ENCODE peak calls at places on chromosomes 13 and 19, in ten cellular contexts. One of them, this sample, is unnamed. For H3K36me3, the result is how much of the 10 kb centered on the place peaks cover.

GRCh38 chr19:49871349-49871985 is 4.1 kb upstream of the PNKP start:
- DNase-seq in left lung: no peak
- DNase-seq in right atrium auricular region: no peak
- DNase-seq in tibial nerve: no peak
- DNase-seq in CD8-positive, alpha-beta T cell: no peak
- DNase-seq in heart right ventricle: peak
- DNase-seq in vagina: no peak
- DNase-seq in endothelial cell of umbilical vein: no peak
- DNase-seq in tibial artery: no peak
- DNase-seq in uterus: no peak
- DNase-seq in this sample: no peak

GRCh38 chr19:47157455-47158321 is 27.1 kb downstream of the SAE1 start:
- DNase-seq in heart right ventricle: peak
- DNase-seq in tibial artery: peak
- DNase-seq in vagina: no peak
- DNase-seq in right atrium auricular region: peak
- DNase-seq in endothelial cell of umbilical vein: peak
- DNase-seq in uterus: peak
- DNase-seq in tibial nerve: no peak
- DNase-seq in CD8-positive, alpha-beta T cell: peak
- DNase-seq in left lung: peak
- DNase-seq in this sample: no peak

GRCh38 chr19:53951947-53952346 is 10.8 kb upstream of the CACNG8 start:
- DNase-seq in tibial artery: no peak
- DNase-seq in heart right ventricle: no peak
- DNase-seq in endothelial cell of umbilical vein: no peak
- DNase-seq in right atrium auricular region: no peak
- DNase-seq in vagina: no peak
- DNase-seq in left lung: no peak
- DNase-seq in tibial nerve: no peak
- DNase-seq in uterus: no peak
- DNase-seq in CD8-positive, alpha-beta T cell: no peak
- DNase-seq in this sample: no peak

GRCh38 chr19:40466219-40467006 is at the start of gene SPTBN4:
- DNase-seq in right atrium auricular region: no peak
- DNase-seq in endothelial cell of umbilical vein: no peak
- DNase-seq in tibial artery: peak
- DNase-seq in left lung: peak
- DNase-seq in uterus: peak
- DNase-seq in tibial nerve: peak
- DNase-seq in vagina: no peak
- DNase-seq in heart right ventricle: peak
- DNase-seq in CD8-positive, alpha-beta T cell: peak
- DNase-seq in this sample: peak

GRCh38 chr19:2561895-2562294 is 86.0 kb downstream of the GADD45B start:
- DNase-seq in uterus: no peak
- DNase-seq in heart right ventricle: no peak
- DNase-seq in vagina: no peak
- DNase-seq in tibial artery: no peak
- DNase-seq in right atrium auricular region: no peak
- DNase-seq in left lung: no peak
- DNase-seq in tibial nerve: no peak
- DNase-seq in endothelial cell of umbilical vein: no peak
- DNase-seq in CD8-positive, alpha-beta T cell: peak
- DNase-seq in this sample: peak

GRCh38 chr13:21240586-21240985 is 64.1 kb downstream of the MRPL57 start:
- DNase-seq in vagina: no peak
- DNase-seq in right atrium auricular region: no peak
- DNase-seq in left lung: no peak
- DNase-seq in heart right ventricle: no peak
- DNase-seq in endothelial cell of umbilical vein: peak
- DNase-seq in tibial artery: no peak
- DNase-seq in uterus: no peak
- DNase-seq in CD8-positive, alpha-beta T cell: no peak
- DNase-seq in tibial nerve: no peak
- DNase-seq in this sample: no peak

GRCh38 chr13:100483836-100484381 is 104.7 kb downstream of the GGACT start:
- DNase-seq in endothelial cell of umbilical vein: peak
- DNase-seq in tibial artery: no peak
- DNase-seq in vagina: no peak
- DNase-seq in uterus: no peak
- DNase-seq in left lung: no peak
- DNase-seq in heart right ventricle: no peak
- DNase-seq in CD8-positive, alpha-beta T cell: no peak
- DNase-seq in tibial nerve: no peak
- DNase-seq in right atrium auricular region: no peak
- DNase-seq in this sample: no peak

GRCh38 chr19:33311326-33311682 is 9.0 kb upstream of the CEBPA start:
- DNase-seq in endothelial cell of umbilical vein: no peak
- DNase-seq in heart right ventricle: no peak
- DNase-seq in CD8-positive, alpha-beta T cell: no peak
- DNase-seq in uterus: no peak
- DNase-seq in right atrium auricular region: no peak
- DNase-seq in left lung: no peak
- DNase-seq in tibial nerve: no peak
- DNase-seq in tibial artery: no peak
- DNase-seq in vagina: no peak
- DNase-seq in this sample: no peak

GRCh38 chr19:33147538-33147937 is 15.6 kb downstream of the WDR88 start:
- DNase-seq in uterus: no peak
- DNase-seq in right atrium auricular region: no peak
- DNase-seq in tibial artery: no peak
- DNase-seq in CD8-positive, alpha-beta T cell: no peak
- DNase-seq in tibial nerve: no peak
- DNase-seq in vagina: no peak
- DNase-seq in endothelial cell of umbilical vein: no peak
- DNase-seq in heart right ventricle: no peak
- DNase-seq in left lung: no peak
- DNase-seq in this sample: no peak

GRCh38 chr13:34343413-34343812 is 525.5 kb downstream of the RFC3 start:
- DNase-seq in CD8-positive, alpha-beta T cell: no peak
- DNase-seq in tibial artery: no peak
- DNase-seq in vagina: no peak
- DNase-seq in endothelial cell of umbilical vein: peak
- DNase-seq in uterus: no peak
- DNase-seq in heart right ventricle: no peak
- DNase-seq in left lung: no peak
- DNase-seq in tibial nerve: no peak
- DNase-seq in right atrium auricular region: no peak
- DNase-seq in this sample: no peak

GRCh38 chr19:5652261-5652660 is 28.1 kb downstream of the MICOS13 start:
- DNase-seq in uterus: no peak
- DNase-seq in tibial artery: no peak
- DNase-seq in tibial nerve: no peak
- DNase-seq in CD8-positive, alpha-beta T cell: no peak
- DNase-seq in left lung: no peak
- DNase-seq in heart right ventricle: no peak
- DNase-seq in endothelial cell of umbilical vein: no peak
- DNase-seq in vagina: no peak
- DNase-seq in right atrium auricular region: no peak
- DNase-seq in this sample: no peak

GRCh38 chr13:36673838-36674326 is at the start of gene SERTM1:
- DNase-seq in vagina: no peak
- DNase-seq in endothelial cell of umbilical vein: peak
- DNase-seq in right atrium auricular region: no peak
- DNase-seq in CD8-positive, alpha-beta T cell: no peak
- DNase-seq in heart right ventricle: peak
- DNase-seq in tibial nerve: no peak
- DNase-seq in uterus: peak
- DNase-seq in tibial artery: no peak
- DNase-seq in left lung: no peak
- DNase-seq in this sample: no peak

GRCh38 chr19:17334414-17335409 is at the start of gene ANO8:
- DNase-seq in uterus: peak
- DNase-seq in heart right ventricle: peak
- DNase-seq in tibial nerve: peak
- DNase-seq in tibial artery: peak
- DNase-seq in left lung: peak
- DNase-seq in CD8-positive, alpha-beta T cell: peak
- DNase-seq in right atrium auricular region: peak
- DNase-seq in endothelial cell of umbilical vein: peak
- DNase-seq in vagina: no peak
- DNase-seq in this sample: peak
- H3K27ac ChIP-seq in uterus: peak
- H3K27ac ChIP-seq in heart right ventricle: peak
- H3K27ac ChIP-seq in tibial nerve: peak
- H3K27ac ChIP-seq in tibial artery: peak
- H3K27ac ChIP-seq in left lung: peak
- H3K27ac ChIP-seq in CD8-positive, alpha-beta T cell: peak
- H3K27ac ChIP-seq in right atrium auricular region: peak
- H3K27ac ChIP-seq in endothelial cell of umbilical vein: no peak
- H3K27ac ChIP-seq in vagina: peak
- H3K27ac ChIP-seq in this sample: no peak

GRCh38 chr13:41956272-41956671 is 4.6 kb downstream of the VWA8 start:
- DNase-seq in left lung: no peak
- DNase-seq in uterus: no peak
- DNase-seq in heart right ventricle: no peak
- DNase-seq in tibial nerve: no peak
- DNase-seq in right atrium auricular region: no peak
- DNase-seq in tibial artery: no peak
- DNase-seq in vagina: no peak
- DNase-seq in endothelial cell of umbilical vein: no peak
- DNase-seq in CD8-positive, alpha-beta T cell: no peak
- DNase-seq in this sample: no peak
- H3K4me3 ChIP-seq in left lung: no peak
- H3K4me3 ChIP-seq in uterus: no peak
- H3K4me3 ChIP-seq in heart right ventricle: no peak
- H3K4me3 ChIP-seq in tibial nerve: no peak
- H3K4me3 ChIP-seq in right atrium auricular region: no peak
- H3K4me3 ChIP-seq in tibial artery: no peak
- H3K4me3 ChIP-seq in vagina: no peak
- H3K4me3 ChIP-seq in endothelial cell of umbilical vein: no peak
- H3K4me3 ChIP-seq in CD8-positive, alpha-beta T cell: no peak
- H3K4me3 ChIP-seq in this sample: no peak

GRCh38 chr13:98835156-98835555 is 82.7 kb upstream of the SLC15A1 start:
- DNase-seq in CD8-positive, alpha-beta T cell: no peak
- DNase-seq in endothelial cell of umbilical vein: no peak
- DNase-seq in tibial artery: no peak
- DNase-seq in left lung: no peak
- DNase-seq in vagina: no peak
- DNase-seq in right atrium auricular region: no peak
- DNase-seq in heart right ventricle: no peak
- DNase-seq in uterus: no peak
- DNase-seq in tibial nerve: no peak
- DNase-seq in this sample: no peak

GRCh38 chr13:98829541-98829940 is 77.1 kb upstream of the SLC15A1 start:
- DNase-seq in tibial artery: no peak
- DNase-seq in right atrium auricular region: no peak
- DNase-seq in vagina: no peak
- DNase-seq in CD8-positive, alpha-beta T cell: no peak
- DNase-seq in endothelial cell of umbilical vein: no peak
- DNase-seq in uterus: no peak
- DNase-seq in heart right ventricle: no peak
- DNase-seq in tibial nerve: no peak
- DNase-seq in left lung: no peak
- DNase-seq in this sample: no peak

GRCh38 chr13:98838776-98839175 is 86.3 kb upstream of the SLC15A1 start:
- DNase-seq in left lung: no peak
- DNase-seq in tibial artery: no peak
- DNase-seq in uterus: no peak
- DNase-seq in CD8-positive, alpha-beta T cell: no peak
- DNase-seq in endothelial cell of umbilical vein: no peak
- DNase-seq in vagina: no peak
- DNase-seq in right atrium auricular region: no peak
- DNase-seq in tibial nerve: no peak
- DNase-seq in heart right ventricle: no peak
- DNase-seq in this sample: no peak

GRCh38 chr13:98837896-98838295 is 85.4 kb upstream of the SLC15A1 start:
- DNase-seq in tibial artery: no peak
- DNase-seq in vagina: no peak
- DNase-seq in left lung: no peak
- DNase-seq in right atrium auricular region: no peak
- DNase-seq in tibial nerve: no peak
- DNase-seq in CD8-positive, alpha-beta T cell: no peak
- DNase-seq in heart right ventricle: no peak
- DNase-seq in uterus: no peak
- DNase-seq in endothelial cell of umbilical vein: no peak
- DNase-seq in this sample: no peak

DNA sequence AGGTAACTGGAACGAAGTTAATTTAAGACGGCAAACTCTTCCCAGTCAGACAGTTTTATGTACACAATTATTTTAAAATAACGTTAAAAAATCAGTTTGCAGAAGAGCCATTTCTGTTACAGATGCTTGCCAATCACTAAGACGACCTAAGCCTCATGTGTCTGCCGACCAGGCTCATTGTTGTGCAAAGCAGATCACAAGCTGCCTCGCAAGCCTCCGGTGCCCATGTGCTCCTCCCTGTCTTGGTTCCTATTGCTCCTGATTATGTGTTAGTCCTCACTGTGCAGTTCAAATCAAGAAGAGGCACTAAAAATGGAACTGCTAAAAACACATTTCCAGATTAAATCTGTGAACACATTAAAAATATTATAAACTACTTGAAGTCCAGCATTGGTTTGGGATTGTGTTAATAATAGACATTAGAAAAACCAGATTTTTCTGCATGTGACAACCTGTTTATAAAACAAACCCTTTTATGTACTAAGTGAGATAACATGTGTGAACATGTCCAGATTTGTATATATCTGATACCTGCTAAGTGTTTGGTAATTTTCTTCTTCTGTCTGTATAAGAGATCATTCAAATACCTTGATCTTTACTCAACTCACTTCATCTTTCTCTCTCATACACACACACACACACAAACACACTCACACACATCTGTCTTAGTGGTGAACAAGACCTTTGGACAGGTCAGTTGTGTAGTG is 81.9 kb upstream of the SLC15A1 start:
- DNase-seq in vagina: no peak
- DNase-seq in endothelial cell of umbilical vein: no peak
- DNase-seq in heart right ventricle: no peak
- DNase-seq in right atrium auricular region: no peak
- DNase-seq in uterus: no peak
- DNase-seq in left lung: no peak
- DNase-seq in tibial nerve: no peak
- DNase-seq in CD8-positive, alpha-beta T cell: no peak
- DNase-seq in tibial artery: no peak
- DNase-seq in this sample: no peak
- H3K36me3 ChIP-seq in vagina: under half
- H3K36me3 ChIP-seq in endothelial cell of umbilical vein: under half
- H3K36me3 ChIP-seq in heart right ventricle: under half
- H3K36me3 ChIP-seq in right atrium auricular region: under half
- H3K36me3 ChIP-seq in uterus: under half
- H3K36me3 ChIP-seq in left lung: half or more
- H3K36me3 ChIP-seq in tibial nerve: under half
- H3K36me3 ChIP-seq in CD8-positive, alpha-beta T cell: under half
- H3K36me3 ChIP-seq in tibial artery: under half
- H3K36me3 ChIP-seq in this sample: under half

DNA sequence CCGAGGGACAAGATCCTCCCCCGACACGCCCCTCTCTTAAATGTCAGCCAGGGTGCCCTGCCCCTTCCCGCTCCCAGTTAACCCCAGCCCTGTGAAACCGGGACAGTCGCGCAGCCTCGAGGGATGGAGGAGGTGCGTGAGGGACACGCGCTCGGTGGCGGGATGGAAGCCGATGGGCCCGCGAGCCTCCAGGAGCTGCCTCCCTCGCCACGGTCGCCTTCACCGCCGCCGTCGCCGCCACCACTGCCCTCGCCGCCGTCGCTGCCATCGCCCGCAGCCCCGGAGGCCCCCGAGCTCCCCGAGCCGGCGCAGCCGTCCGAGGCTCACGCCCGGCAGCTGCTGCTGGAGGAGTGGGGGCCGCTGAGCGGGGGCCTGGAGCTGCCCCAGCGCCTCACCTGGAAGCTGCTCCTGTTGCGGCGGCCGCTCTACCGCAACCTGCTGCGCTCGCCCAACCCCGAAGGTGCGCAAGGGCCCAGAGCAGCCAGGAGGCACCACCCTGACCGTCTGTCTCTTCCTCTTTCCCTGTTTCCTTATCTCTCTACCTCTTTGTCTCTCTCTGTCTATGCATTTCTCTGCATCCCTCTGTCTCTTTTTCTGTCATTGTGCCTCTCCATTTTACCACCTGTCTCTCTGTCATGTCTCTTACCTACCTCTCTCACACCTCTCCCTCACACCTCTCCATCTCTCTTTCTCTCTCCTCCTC is at the start of gene NCCRP1:
- DNase-seq in tibial artery: no peak
- DNase-seq in left lung: no peak
- DNase-seq in endothelial cell of umbilical vein: no peak
- DNase-seq in heart right ventricle: no peak
- DNase-seq in CD8-positive, alpha-beta T cell: no peak
- DNase-seq in vagina: no peak
- DNase-seq in tibial nerve: no peak
- DNase-seq in right atrium auricular region: no peak
- DNase-seq in uterus: no peak
- DNase-seq in this sample: no peak
- H3K27ac ChIP-seq in tibial artery: no peak
- H3K27ac ChIP-seq in left lung: no peak
- H3K27ac ChIP-seq in endothelial cell of umbilical vein: no peak
- H3K27ac ChIP-seq in heart right ventricle: no peak
- H3K27ac ChIP-seq in CD8-positive, alpha-beta T cell: no peak
- H3K27ac ChIP-seq in vagina: no peak
- H3K27ac ChIP-seq in tibial nerve: no peak
- H3K27ac ChIP-seq in right atrium auricular region: no peak
- H3K27ac ChIP-seq in uterus: no peak
- H3K27ac ChIP-seq in this sample: no peak

This sample was measured in aorta.